ENCODE peak calls at places on chromosomes 16 and 17, in four cellular contexts. I is omental fat pad, O is upper lobe of right lung, N is psoas muscle. B is an unnamed sample.

GRCh38 chr17:3885970-3886369 is 6.9 kb downstream of the CAMKK1 start:
- DNase-seq in I (no peak), O (no peak), N (no peak), B (no peak)

GRCh38 chr16:26194526-26194925 is 502.8 kb downstream of the HS3ST4 start:
- DNase-seq in I (no peak), O (no peak), N (no peak), B (no peak)

GRCh38 chr16:2026461-2027023 is at the start of gene NHERF2:
- DNase-seq in I (no peak), O (peak; percentile 77), N (peak; percentile 66), B (no peak)

GRCh38 chr16:19912445-19913305 is 28.0 kb upstream of the GPRC5B start:
- DNase-seq in I (no peak), O (no peak), N (no peak), B (no peak)

GRCh38 chr17:81483085-81483861 is 29.3 kb downstream of the ACTG1 start:
- DNase-seq in I (no peak), O (no peak), N (peak; percentile 82), B (no peak)

GRCh38 chr17:41617698-41618097 is 5.1 kb upstream of the KRT16 start:
- DNase-seq in I (no peak), O (peak; percentile 60), N (no peak), B (no peak)

GRCh38 chr16:68235882-68236803 is at the start of gene ESRP2:
- DNase-seq in I (no peak), O (peak; percentile 95), N (peak; percentile 65), B (peak; percentile 80)

GRCh38 chr17:31686495-31686894 is 172.5 kb downstream of the COPRS start:
- DNase-seq in I (no peak), O (no peak), N (no peak), B (no peak)

GRCh38 chr17:82129095-82129494 is 31.1 kb upstream of the FASN start:
- DNase-seq in I (no peak), O (no peak), N (no peak), B (no peak)

GRCh38 chr16:70151941-70152509 is 21.6 kb upstream of the CLEC18C start:
- DNase-seq in I (no peak), O (no peak), N (no peak), B (no peak)

GRCh38 chr16:90020838-90021382 is 1.7 kb upstream of the DBNDD1 start:
- DNase-seq in I (no peak), O (no peak), N (no peak), B (no peak)

GRCh38 chr17:49898547-49899490 is 51.0 kb upstream of the TAC4 start:
- DNase-seq in I (no peak), O (no peak), N (no peak), B (no peak)
- TF ChIP-seq CTCF in I (no peak), O (no peak), N (no peak), B (no peak)

DNA sequence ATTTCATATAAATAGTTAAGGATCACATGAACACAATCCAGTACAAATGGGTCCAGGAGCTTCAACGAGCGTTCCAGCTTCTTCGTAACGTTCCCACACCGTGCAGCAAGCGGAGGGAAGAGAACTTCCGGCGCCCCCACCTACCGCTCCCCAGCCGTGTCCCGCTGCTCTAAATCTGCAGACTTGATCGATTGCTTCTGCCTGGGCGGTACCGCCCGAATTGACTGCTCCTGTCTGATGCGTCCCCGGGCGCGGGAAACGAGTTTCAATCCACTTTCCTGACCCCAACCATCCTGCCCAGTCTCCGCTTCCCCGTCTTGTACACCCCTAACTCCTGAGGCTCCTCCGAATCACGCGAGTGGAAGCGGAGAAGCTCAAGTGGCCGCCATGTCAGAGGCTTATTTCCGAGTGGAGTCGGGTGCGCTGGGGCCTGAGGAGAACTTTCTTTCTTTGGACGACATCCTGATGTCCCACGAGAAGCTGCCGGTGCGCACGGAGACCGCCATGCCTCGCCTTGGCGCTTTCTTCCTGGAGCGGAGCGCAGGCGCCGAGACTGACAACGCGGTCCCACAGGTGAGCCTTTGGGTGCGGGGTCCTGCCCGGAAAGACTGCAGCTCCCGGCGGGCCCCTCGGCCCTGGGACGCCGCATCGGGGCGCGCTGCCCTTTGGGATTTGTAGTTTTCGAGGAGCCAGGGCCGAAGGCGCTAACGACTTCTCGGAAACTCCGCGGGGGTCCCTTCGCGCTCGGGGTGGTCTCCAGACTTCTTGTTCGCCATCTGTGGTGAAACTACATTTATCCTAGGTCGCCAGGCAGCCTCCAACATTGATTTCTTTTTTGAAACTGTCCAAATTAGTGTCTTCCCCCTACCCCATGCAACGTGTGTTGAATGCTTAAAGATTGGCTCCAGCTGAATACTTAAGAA is at the start of gene GINS3:
- DNase-seq in I (peak; percentile 54), O (peak; percentile 91), N (peak; percentile 91), B (peak; percentile 87)
- TF ChIP-seq CTCF in I (no peak), O (no peak), N (no peak), B (no peak)

GRCh38 chr16:23651943-23652468 is 10.7 kb downstream of the DCTN5 start:
- DNase-seq in I (no peak), O (no peak), N (no peak), B (no peak)

GRCh38 chr16:23650674-23651073 is 9.4 kb downstream of the DCTN5 start:
- DNase-seq in I (no peak), O (no peak), N (no peak), B (no peak)
- TF ChIP-seq CTCF in I (no peak), O (no peak), N (no peak), B (no peak)

DNA sequence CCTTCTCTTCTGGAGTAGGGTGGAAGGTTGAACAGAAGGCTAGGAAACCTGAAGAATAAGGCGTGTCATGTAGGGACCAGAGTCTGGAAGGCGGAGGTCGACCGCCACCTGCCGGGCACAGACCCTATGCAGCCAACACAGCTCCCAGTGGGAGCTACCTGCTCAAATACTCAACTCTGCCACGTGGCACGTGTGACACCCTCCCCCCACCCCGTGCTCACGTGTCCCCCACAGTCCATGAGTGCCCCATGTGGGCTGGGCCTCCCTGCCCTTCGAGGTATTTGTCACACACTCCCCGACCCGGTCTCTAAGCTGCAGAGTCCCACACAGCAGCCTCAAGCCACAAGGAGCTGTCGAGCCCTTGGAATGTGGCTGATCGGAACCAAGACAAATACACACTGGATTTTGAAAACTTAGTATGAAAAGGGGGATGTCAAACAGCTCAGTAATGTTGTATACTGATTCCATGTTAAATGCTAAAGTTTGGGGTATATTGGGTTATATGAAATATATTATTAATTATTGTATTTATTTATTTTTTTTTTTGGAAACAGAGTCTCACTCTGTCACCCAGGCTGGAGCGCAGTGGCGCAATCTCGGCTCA is 11.7 kb downstream of the HID1 start:
- DNase-seq in I (no peak), O (peak; percentile 89), N (no peak), B (no peak)
- TF ChIP-seq CTCF in I (no peak), O (peak; percentile 45), N (peak; percentile 5), B (no peak)

GRCh38 chr17:74008196-74008595 is 195.3 kb upstream of the RPL38 start:
- DNase-seq in I (no peak), O (no peak), N (no peak), B (no peak)
- TF ChIP-seq CTCF in I (no peak), O (no peak), N (no peak), B (no peak)